ENCODE peak calls at places on chromosomes 2 and 18, in four cellular contexts. C, T, X and A are unnamed samples.
A peak's percentile ranks its signal among the peaks of the same experiment; 100 is the strongest.

GRCh38 chr2:190468814-190469569 is 60.8 kb downstream of the MFSD6 start:
- DNase-seq in C (peak; percentile 51), T (peak; percentile 60), X (peak; percentile 98), A (peak; percentile 75)

GRCh38 chr2:238527565-238527964 is 100.8 kb downstream of the ASB1 start:
- DNase-seq in C (no peak), T (no peak), X (peak; percentile 88), A (no peak)

GRCh38 chr2:120952318-120952717 is 216.7 kb downstream of the GLI2 start:
- DNase-seq in C (no peak), T (no peak), X (peak; percentile 86), A (no peak)

GRCh38 chr18:58058720-58059119 is 14.7 kb downstream of the NEDD4L start:
- DNase-seq in C (no peak), T (no peak), X (peak; percentile 21), A (no peak)

GRCh38 chr2:165814473-165814872 is 20.4 kb upstream of the GALNT3 start:
- DNase-seq in C (no peak), T (no peak), X (no peak), A (no peak)

GRCh38 chr2:3121601-3122000 is 256.0 kb downstream of the EIPR1 start:
- DNase-seq in C (no peak), T (no peak), X (peak; percentile 37), A (no peak)

GRCh38 chr2:236657215-236657614 is 87.6 kb downstream of the ACKR3 start:
- DNase-seq in C (no peak), T (no peak), X (no peak), A (no peak)

GRCh38 chr2:124081154-124081771 is 56.2 kb downstream of the CNTNAP5 start:
- DNase-seq in C (no peak), T (no peak), X (peak; percentile 0), A (no peak)

GRCh38 chr2:235300368-235301201 is 193.3 kb upstream of the AGAP1 start:
- DNase-seq in C (no peak), T (no peak), X (peak; percentile 28), A (no peak)

GRCh38 chr2:109046925-109047508 is 58.0 kb upstream of the EDAR start:
- DNase-seq in C (no peak), T (no peak), X (no peak), A (no peak)

GRCh38 chr18:73663581-73663980 is 484.1 kb downstream of the FBXO15 start:
- DNase-seq in C (no peak), T (no peak), X (no peak), A (no peak)

GRCh38 chr2:133774675-133775005 is 206.4 kb upstream of the NCKAP5 start:
- DNase-seq in C (no peak), T (no peak), X (no peak), A (no peak)

GRCh38 chr2:172282944-172283343 is 144.4 kb upstream of the ITGA6 start:
- DNase-seq in C (no peak), T (no peak), X (peak; percentile 96), A (no peak)

GRCh38 chr18:78496095-78496494 is 483.5 kb upstream of the SALL3 start:
- DNase-seq in C (no peak), T (no peak), X (no peak), A (no peak)

GRCh38 chr2:115596659-115597375 is 1154.4 kb downstream of the DPP10 start:
- DNase-seq in C (no peak), T (no peak), X (no peak), A (no peak)

GRCh38 chr2:45964226-45964841 is 312.9 kb downstream of the PRKCE start:
- DNase-seq in C (peak; percentile 32), T (peak; percentile 70), X (peak; percentile 99), A (no peak)

GRCh38 chr2:126658910-126659613 is 3.1 kb downstream of the GYPC start:
- DNase-seq in C (peak; percentile 77), T (peak; percentile 72), X (peak; percentile 86), A (no peak)

GRCh38 chr2:203858176-203858575 is 9.4 kb upstream of the CTLA4 start:
- DNase-seq in C (no peak), T (no peak), X (no peak), A (no peak)

GRCh38 chr2:230441188-230441897 is 25.3 kb downstream of the SP100 start:
- DNase-seq in C (no peak), T (no peak), X (peak; percentile 56), A (no peak)

GRCh38 chr2:146363731-146364130 is 1481.1 kb upstream of the ACVR2A start:
- DNase-seq in C (no peak), T (no peak), X (peak; percentile 2), A (no peak)

GRCh38 chr18:24160086-24160485 is 21.2 kb downstream of the CABYR start:
- DNase-seq in C (no peak), T (no peak), X (no peak), A (no peak)

GRCh38 chr18:77101410-77102245 is 31.0 kb downstream of the MBP start:
- DNase-seq in C (no peak), T (no peak), X (peak; percentile 98), A (no peak)

GRCh38 chr2:69989017-69989416 is 27.6 kb upstream of the ASPRV1 start:
- DNase-seq in C (no peak), T (no peak), X (no peak), A (no peak)

GRCh38 chr2:203636896-203637818 is 69.3 kb upstream of the CD28 start:
- DNase-seq in C (no peak), T (peak; percentile 88), X (peak; percentile 75), A (no peak)

GRCh38 chr2:66236067-66236705 is 198.7 kb upstream of the MEIS1 start:
- DNase-seq in C (no peak), T (no peak), X (no peak), A (no peak)

GRCh38 chr2:191012845-191013616 is 940 bp downstream of the STAT1 start:
- DNase-seq in C (no peak), T (no peak), X (peak; percentile 55), A (no peak)

GRCh38 chr18:70493461-70493860 is 204.6 kb downstream of the SOCS6 start:
- DNase-seq in C (no peak), T (no peak), X (no peak), A (no peak)

GRCh38 chr18:70494524-70494923 is 205.7 kb downstream of the SOCS6 start:
- DNase-seq in C (no peak), T (no peak), X (no peak), A (no peak)

GRCh38 chr18:70489556-70489955 is 200.7 kb downstream of the SOCS6 start:
- DNase-seq in C (no peak), T (no peak), X (no peak), A (no peak)

GRCh38 chr18:70491734-70492348 is 203.0 kb downstream of the SOCS6 start:
- DNase-seq in C (peak; percentile 70), T (peak; percentile 77), X (peak; percentile 63), A (no peak)

DNA sequence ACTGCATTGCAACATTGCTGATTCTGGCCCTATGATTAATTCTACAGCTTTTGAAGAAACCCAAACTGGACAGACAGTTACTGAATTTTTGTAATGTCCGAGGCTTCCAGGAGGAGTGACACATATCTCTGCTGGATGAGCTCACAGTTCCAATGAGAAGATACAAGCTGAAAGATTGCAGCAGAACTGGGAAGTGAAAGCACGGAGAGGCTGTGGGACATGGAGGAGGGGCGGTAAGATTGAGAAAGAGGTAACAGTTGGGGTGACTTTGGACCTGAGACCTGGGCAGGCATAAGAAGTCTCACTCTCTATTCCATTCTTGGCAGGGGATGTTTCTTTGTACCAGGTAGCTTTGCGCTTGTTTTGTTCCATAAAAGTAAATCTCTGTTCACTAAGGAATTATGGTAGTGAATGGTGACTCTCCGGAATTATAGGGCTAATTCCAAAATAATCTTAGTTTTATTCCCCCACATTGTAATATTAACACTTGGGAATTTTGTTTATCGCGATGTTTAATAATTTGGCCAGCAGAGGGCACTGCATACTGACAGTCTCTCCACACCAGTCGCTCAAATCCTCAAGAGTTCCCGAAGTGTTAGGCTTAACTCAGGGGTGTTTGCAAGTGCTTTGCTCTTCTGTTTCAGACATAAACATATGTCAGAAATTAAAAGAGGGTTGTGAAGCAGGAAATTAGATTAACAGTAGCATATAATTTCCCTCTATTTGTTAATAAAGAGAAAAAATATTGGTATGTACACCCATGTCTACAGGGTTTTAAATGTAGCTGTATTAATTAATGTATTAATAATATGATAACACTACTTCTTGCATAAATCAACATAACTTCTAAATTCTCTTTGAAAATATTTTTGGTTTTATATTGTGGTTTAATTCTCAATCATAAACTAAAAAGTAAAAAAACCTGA is 201.4 kb downstream of the SOCS6 start:
- DNase-seq in C (peak; percentile 75), T (peak; percentile 66), X (peak; percentile 71), A (peak; percentile 17)
- H3K4me3 ChIP-seq in C (no peak overlapping the region), T (no peak overlapping the region), X (peak overlapping the region; percentile 6), A (no peak overlapping the region)

GRCh38 chr2:14126846-14127245 is 505.7 kb upstream of the LRATD1 start:
- DNase-seq in C (no peak), T (no peak), X (no peak), A (no peak)

GRCh38 chr2:14123436-14124103 is 508.9 kb upstream of the LRATD1 start:
- DNase-seq in C (no peak), T (no peak), X (no peak), A (peak; percentile 47)

GRCh38 chr2:14125561-14125960 is 507.0 kb upstream of the LRATD1 start:
- DNase-seq in C (no peak), T (no peak), X (no peak), A (peak; percentile 78)
- H3K4me3 ChIP-seq in C (no peak overlapping the region), T (no peak overlapping the region), X (no peak overlapping the region), A (no peak overlapping the region)

DNA sequence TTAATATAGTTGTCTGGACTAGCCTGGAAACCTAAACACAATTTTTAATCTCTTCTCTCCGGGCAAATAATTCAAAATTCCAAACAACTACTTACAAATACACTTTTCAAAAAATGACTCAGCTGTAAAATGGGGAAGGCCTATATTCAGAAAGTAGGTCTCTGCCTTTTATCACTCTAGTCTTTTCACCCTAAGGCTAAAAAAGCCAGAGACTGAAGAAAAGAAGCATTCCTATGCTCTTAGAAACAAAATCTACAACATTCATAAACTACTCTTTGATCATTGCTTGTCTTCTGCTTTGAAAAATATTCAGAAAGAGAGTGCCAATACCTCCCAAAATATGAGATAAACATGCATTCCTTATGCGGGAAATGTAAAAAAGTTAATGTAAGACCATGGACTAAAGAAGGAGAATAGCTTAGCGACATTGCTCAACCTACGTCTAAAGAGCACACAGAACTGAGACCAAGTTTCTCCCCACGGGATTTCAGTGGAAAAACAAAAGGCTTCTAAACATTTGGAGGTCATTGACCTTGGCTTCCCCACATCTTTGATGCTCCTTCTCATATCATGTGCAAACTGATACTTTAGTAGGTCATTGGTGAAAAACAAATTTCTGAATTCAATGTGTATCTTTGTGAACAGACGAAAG is 74.4 kb upstream of the EPB41L3 start:
- DNase-seq in C (no peak), T (no peak), X (no peak), A (no peak)
- H3K4me3 ChIP-seq in C (no peak overlapping the region), T (no peak overlapping the region), X (no peak overlapping the region), A (no peak overlapping the region)

GRCh38 chr2:182226807-182227206 is 200.0 kb downstream of the PDE1A start:
- DNase-seq in C (no peak), T (no peak), X (no peak), A (no peak)

GRCh38 chr2:182228073-182228473 is 198.8 kb downstream of the PDE1A start:
- DNase-seq in C (no peak), T (no peak), X (no peak), A (no peak)

GRCh38 chr2:182224669-182225068 is 202.2 kb downstream of the PDE1A start:
- DNase-seq in C (no peak), T (no peak), X (no peak), A (no peak)

GRCh38 chr2:182229288-182229687 is 197.5 kb downstream of the PDE1A start:
- DNase-seq in C (no peak), T (no peak), X (peak; percentile 20), A (no peak)

DNA sequence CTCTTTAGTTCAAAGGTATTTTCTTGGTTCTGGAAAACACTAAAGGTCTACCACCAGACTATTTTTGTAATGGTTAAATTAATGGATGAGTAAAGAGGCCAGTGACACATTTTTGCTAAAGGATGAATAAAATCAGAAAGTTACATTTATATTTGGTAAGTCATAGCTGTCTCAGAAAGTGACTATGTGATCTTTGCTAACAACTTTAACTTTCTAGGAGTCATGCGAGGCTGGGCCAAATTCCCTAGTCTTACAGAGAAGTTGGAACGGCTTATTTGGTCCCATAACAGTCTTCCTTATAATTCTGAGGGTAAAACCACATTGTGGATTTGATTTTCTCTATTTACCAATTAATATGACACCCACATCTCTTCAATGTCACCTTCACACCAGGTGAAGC is 198.1 kb downstream of the PDE1A start:
- DNase-seq in C (no peak), T (no peak), X (peak; percentile 21), A (no peak)
- H3K4me3 ChIP-seq in C (no peak overlapping the region), T (no peak overlapping the region), X (no peak overlapping the region), A (no peak overlapping the region)